ENCODE peak calls at places on chromosomes 13 and 19, in four cellular contexts. Y, W, K and E are unnamed samples.

GRCh38 chr19:12237143-12237839 is 57.4 kb downstream of the ZNF44 start:
- DNase-seq in Y (no peak), W (no peak), K (no peak), E (no peak)

GRCh38 chr19:46691104-46691503 is 25.8 kb downstream of the PRKD2 start:
- DNase-seq in Y (no peak), W (no peak), K (no peak), E (no peak)

GRCh38 chr13:49125964-49126363 is 94.2 kb upstream of the MLNR start:
- DNase-seq in Y (no peak), W (no peak), K (no peak), E (no peak)

GRCh38 chr13:98509271-98510155 is 67.4 kb downstream of the STK24 start:
- DNase-seq in Y (peak; percentile 63), W (peak; percentile 76), K (no peak), E (peak; percentile 97)

GRCh38 chr19:36225219-36225892 is 10.4 kb downstream of the ZNF146 start:
- DNase-seq in Y (no peak), W (no peak), K (no peak), E (no peak)

GRCh38 chr13:31940076-31940475 is 91.5 kb upstream of the FRY start:
- DNase-seq in Y (no peak), W (no peak), K (no peak), E (no peak)

GRCh38 chr13:93227906-93228801 is 1.5 kb downstream of the GPC6 start:
- DNase-seq in Y (no peak), W (peak; percentile 59), K (no peak), E (peak; percentile 31)

GRCh38 chr13:40318366-40318765 is 348.1 kb downstream of the FOXO1 start:
- DNase-seq in Y (no peak), W (no peak), K (no peak), E (peak; percentile 23)

GRCh38 chr13:24076124-24076523 is 84.4 kb upstream of the SPATA13 start:
- DNase-seq in Y (no peak), W (peak; percentile 8), K (no peak), E (peak; percentile 17)

GRCh38 chr19:41925208-41926003 is 2.8 kb downstream of the ERFL start:
- DNase-seq in Y (no peak), W (no peak), K (no peak), E (no peak)

GRCh38 chr13:38866649-38867048 is 124.0 kb downstream of the STOML3 start:
- DNase-seq in Y (no peak), W (peak; percentile 1), K (no peak), E (no peak)

GRCh38 chr13:78732445-78733017 is 73.6 kb upstream of the OBI1 start:
- DNase-seq in Y (no peak), W (no peak), K (no peak), E (no peak)

GRCh38 chr13:32228330-32229041 is 86.7 kb downstream of the ZAR1L start:
- DNase-seq in Y (peak; percentile 18), W (peak; percentile 1), K (no peak), E (no peak)

GRCh38 chr13:109667754-109668360 is 118.5 kb downstream of the IRS2 start:
- DNase-seq in Y (no peak), W (no peak), K (no peak), E (no peak)

GRCh38 chr13:79647518-79647917 is 166.6 kb downstream of the NDFIP2 start:
- DNase-seq in Y (no peak), W (no peak), K (no peak), E (no peak)

GRCh38 chr19:53906211-53907192 is 2.6 kb upstream of the CACNG7 start:
- DNase-seq in Y (no peak), W (no peak), K (peak; percentile 75), E (peak; percentile 62)

GRCh38 chr13:37365496-37365895 is 233.1 kb downstream of the POSTN start:
- DNase-seq in Y (no peak), W (no peak), K (no peak), E (no peak)

GRCh38 chr19:952680-953500 is 27.1 kb downstream of the ARID3A start:
- DNase-seq in Y (no peak), W (no peak), K (no peak), E (no peak)

GRCh38 chr19:41239961-41240574 is 21.0 kb downstream of the AXL start:
- DNase-seq in Y (no peak), W (no peak), K (no peak), E (no peak)

GRCh38 chr19:4439243-4439642 is 18.4 kb downstream of the UBXN6 start:
- DNase-seq in Y (no peak), W (no peak), K (no peak), E (no peak)

GRCh38 chr13:60267498-60268202 is 103.9 kb upstream of the DIAPH3 start:
- DNase-seq in Y (no peak), W (peak; percentile 2), K (no peak), E (peak; percentile 46)

GRCh38 chr13:40230833-40231266 is 435.6 kb downstream of the FOXO1 start:
- DNase-seq in Y (no peak), W (no peak), K (no peak), E (no peak)

GRCh38 chr19:10510301-10510802 is 6.9 kb downstream of the S1PR5 start:
- DNase-seq in Y (no peak), W (no peak), K (peak; percentile 72), E (peak; percentile 63)

GRCh38 chr13:59633290-59633689 is 530.4 kb downstream of the DIAPH3 start:
- DNase-seq in Y (no peak), W (no peak), K (no peak), E (no peak)

GRCh38 chr13:44921931-44922758 is 67.1 kb downstream of the NUFIP1 start:
- DNase-seq in Y (peak; percentile 29), W (peak; percentile 92), K (no peak), E (no peak)

GRCh38 chr13:42116225-42116624 is 67.8 kb downstream of the DGKH start:
- DNase-seq in Y (no peak), W (no peak), K (no peak), E (no peak)

DNA sequence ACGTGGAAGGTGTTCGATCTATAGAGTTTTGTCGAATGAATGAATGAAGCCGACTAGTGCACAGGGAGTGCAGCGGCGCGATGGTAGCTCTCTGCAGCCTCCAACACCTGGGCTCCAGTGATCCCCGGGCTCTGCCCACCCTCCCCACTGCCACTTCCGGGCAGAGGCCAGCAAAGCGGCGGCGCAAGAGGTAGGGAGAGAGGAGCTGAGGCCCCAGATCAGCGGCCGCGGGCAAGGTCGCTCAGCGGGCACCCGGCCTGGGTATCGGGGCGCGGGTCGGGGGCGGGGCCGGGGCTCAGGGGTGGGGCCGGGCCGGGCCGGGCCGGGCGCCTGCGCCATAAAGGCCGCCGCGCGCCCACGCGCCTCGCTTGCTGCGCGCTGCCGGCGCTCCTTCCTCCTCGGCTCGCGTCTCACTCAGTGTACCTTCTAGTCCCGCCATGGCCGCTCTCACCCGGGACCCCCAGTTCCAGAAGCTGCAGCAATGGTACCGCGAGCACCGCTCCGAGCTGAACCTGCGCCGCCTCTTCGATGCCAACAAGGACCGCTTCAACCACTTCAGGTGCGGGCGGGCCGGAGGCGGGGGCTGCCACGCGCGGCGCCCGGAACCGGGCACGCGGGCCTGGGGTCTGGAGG is at the start of gene GPI:
- DNase-seq in Y (no peak), W (peak; percentile 71), K (peak; percentile 84), E (peak; percentile 56)
- TF ChIP-seq POLR2A in Y (peak; percentile 82), W (peak; percentile 100), K (peak; percentile 86), E (no peak)

GRCh38 chr19:48713864-48714755 is 5.4 kb downstream of the MAMSTR start:
- DNase-seq in Y (peak; percentile 99), W (peak; percentile 100), K (peak; percentile 99), E (peak; percentile 100)
- TF ChIP-seq POLR2A in Y (peak; percentile 64), W (peak; percentile 83), K (peak; percentile 29), E (no peak)

DNA sequence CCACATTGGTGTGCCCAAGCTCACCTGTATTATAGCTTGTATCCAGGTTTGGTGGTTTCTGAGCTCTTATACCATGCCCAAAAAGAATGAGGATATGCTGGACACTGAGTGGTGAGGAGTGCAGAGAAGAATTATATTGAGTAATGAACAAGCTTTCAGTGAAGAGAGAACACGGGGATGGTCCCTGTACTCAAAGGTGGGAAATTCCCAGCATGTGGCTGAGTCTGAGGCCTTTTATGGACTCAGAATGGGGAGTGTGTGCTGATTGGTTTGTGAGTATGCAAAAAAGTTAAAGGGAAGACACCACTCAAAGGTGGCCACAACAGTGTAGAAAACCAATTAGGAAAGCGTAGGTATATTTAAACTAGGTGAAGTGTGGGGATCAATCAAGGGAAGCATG is 191.2 kb upstream of the SLITRK6 start:
- DNase-seq in Y (no peak), W (no peak), K (no peak), E (no peak)
- TF ChIP-seq POLR2A in Y (no peak), W (no peak), K (no peak), E (no peak)

GRCh38 chr19:48393559-48394330 is at the start of gene GRIN2D:
- DNase-seq in Y (no peak), W (peak; percentile 68), K (no peak), E (no peak)

GRCh38 chr19:48393196-48393558 is 291 bp upstream of the GRIN2D start:
- DNase-seq in Y (no peak), W (peak; percentile 51), K (no peak), E (no peak)

GRCh38 chr19:48394331-48395169 is 1.1 kb downstream of the GRIN2D start:
- DNase-seq in Y (no peak), W (peak; percentile 59), K (no peak), E (no peak)

GRCh38 chr19:48390188-48391099 is 907 bp downstream of the KDELR1 start:
- DNase-seq in Y (no peak), W (peak; percentile 64), K (peak; percentile 73), E (peak; percentile 86)

GRCh38 chr19:48391100-48392005 is at the start of gene KDELR1:
- DNase-seq in Y (no peak), W (peak; percentile 77), K (peak; percentile 84), E (peak; percentile 76)
- TF ChIP-seq POLR2A in Y (no peak), W (peak; percentile 72), K (peak; percentile 22), E (peak; percentile 40)

GRCh38 chr19:43533546-43534304 is 737 bp downstream of the ZNF575 start:
- DNase-seq in Y (peak; percentile 98), W (peak; percentile 99), K (peak; percentile 88), E (peak; percentile 99)
- TF ChIP-seq POLR2A in Y (no peak), W (no peak), K (no peak), E (no peak)